ENCODE peak calls at places on chromosomes 1 and 21, in eight cellular contexts. One of them, this sample, is unnamed.
A peak's percentile ranks its signal among the peaks of the same experiment; 100 is the strongest.

GRCh38 chr1:178875936-178876335 is 5.1 kb upstream of the ANGPTL1 start:
- DNase-seq in neural progenitor cell: no peak
- DNase-seq in HCT116: no peak
- DNase-seq in SK-N-SH: no peak
- DNase-seq in PC-3: no peak
- DNase-seq in hepatocyte: no peak
- DNase-seq in GM23338: no peak
- DNase-seq in MM.1S: no peak
- DNase-seq in this sample: no peak

GRCh38 chr1:39453603-39454002 is 37.8 kb upstream of the BMP8A start:
- DNase-seq in neural progenitor cell: no peak
- DNase-seq in HCT116: no peak
- DNase-seq in SK-N-SH: no peak
- DNase-seq in PC-3: no peak
- DNase-seq in hepatocyte: no peak
- DNase-seq in GM23338: no peak
- DNase-seq in MM.1S: no peak
- DNase-seq in this sample: no peak

GRCh38 chr1:151534662-151535278 is 5.3 kb upstream of the TUFT1 start:
- DNase-seq in neural progenitor cell: peak; percentile 77
- DNase-seq in HCT116: no peak
- DNase-seq in SK-N-SH: peak; percentile 81
- DNase-seq in PC-3: peak; percentile 88
- DNase-seq in hepatocyte: peak; percentile 79
- DNase-seq in GM23338: peak; percentile 85
- DNase-seq in MM.1S: peak; percentile 82
- DNase-seq in this sample: peak; percentile 70

GRCh38 chr1:4054957-4055676 is 155.0 kb upstream of the C1orf174 start:
- DNase-seq in neural progenitor cell: no peak
- DNase-seq in HCT116: no peak
- DNase-seq in SK-N-SH: peak; percentile 7
- DNase-seq in PC-3: no peak
- DNase-seq in hepatocyte: no peak
- DNase-seq in GM23338: no peak
- DNase-seq in MM.1S: no peak
- DNase-seq in this sample: no peak

GRCh38 chr21:36510911-36511310 is 31.0 kb upstream of the CLDN14 start:
- DNase-seq in neural progenitor cell: no peak
- DNase-seq in HCT116: no peak
- DNase-seq in SK-N-SH: no peak
- DNase-seq in PC-3: no peak
- DNase-seq in hepatocyte: no peak
- DNase-seq in GM23338: no peak
- DNase-seq in MM.1S: no peak
- DNase-seq in this sample: no peak

GRCh38 chr21:29477347-29477746 is 178.6 kb downstream of the BACH1 start:
- DNase-seq in neural progenitor cell: no peak
- DNase-seq in HCT116: no peak
- DNase-seq in SK-N-SH: no peak
- DNase-seq in PC-3: no peak
- DNase-seq in hepatocyte: no peak
- DNase-seq in GM23338: no peak
- DNase-seq in MM.1S: no peak
- DNase-seq in this sample: no peak

GRCh38 chr1:72516264-72516663 is 233.9 kb upstream of the NEGR1 start:
- DNase-seq in neural progenitor cell: no peak
- DNase-seq in HCT116: no peak
- DNase-seq in SK-N-SH: no peak
- DNase-seq in PC-3: no peak
- DNase-seq in hepatocyte: no peak
- DNase-seq in GM23338: no peak
- DNase-seq in MM.1S: no peak
- DNase-seq in this sample: no peak

GRCh38 chr1:119091618-119092017 is 48.8 kb downstream of the WARS2 start:
- DNase-seq in neural progenitor cell: no peak
- DNase-seq in HCT116: no peak
- DNase-seq in SK-N-SH: no peak
- DNase-seq in PC-3: no peak
- DNase-seq in hepatocyte: no peak
- DNase-seq in GM23338: no peak
- DNase-seq in MM.1S: no peak
- DNase-seq in this sample: no peak

GRCh38 chr1:55428944-55429931 is 214.1 kb upstream of the USP24 start:
- DNase-seq in neural progenitor cell: no peak
- DNase-seq in HCT116: peak; percentile 100
- DNase-seq in SK-N-SH: peak; percentile 5
- DNase-seq in PC-3: peak; percentile 99
- DNase-seq in hepatocyte: peak; percentile 91
- DNase-seq in GM23338: peak; percentile 7
- DNase-seq in MM.1S: no peak
- DNase-seq in this sample: no peak

GRCh38 chr21:43585924-43586411 is 73.3 kb downstream of the HSF2BP start:
- DNase-seq in neural progenitor cell: peak; percentile 79
- DNase-seq in HCT116: peak; percentile 61
- DNase-seq in SK-N-SH: no peak
- DNase-seq in PC-3: peak; percentile 100
- DNase-seq in hepatocyte: peak; percentile 77
- DNase-seq in GM23338: peak; percentile 85
- DNase-seq in MM.1S: no peak
- DNase-seq in this sample: no peak

GRCh38 chr1:150420560-150421265 is 56.8 kb downstream of the RPRD2 start:
- DNase-seq in neural progenitor cell: no peak
- DNase-seq in HCT116: no peak
- DNase-seq in SK-N-SH: peak; percentile 47
- DNase-seq in PC-3: peak; percentile 16
- DNase-seq in hepatocyte: no peak
- DNase-seq in GM23338: no peak
- DNase-seq in MM.1S: no peak
- DNase-seq in this sample: no peak

GRCh38 chr1:44611866-44612265 is 62.4 kb downstream of the TMEM53 start:
- DNase-seq in neural progenitor cell: no peak
- DNase-seq in HCT116: no peak
- DNase-seq in SK-N-SH: no peak
- DNase-seq in PC-3: no peak
- DNase-seq in hepatocyte: no peak
- DNase-seq in GM23338: no peak
- DNase-seq in MM.1S: no peak
- DNase-seq in this sample: no peak

GRCh38 chr1:41835488-41835887 is 83.2 kb downstream of the HIVEP3 start:
- DNase-seq in neural progenitor cell: no peak
- DNase-seq in HCT116: no peak
- DNase-seq in SK-N-SH: no peak
- DNase-seq in PC-3: peak; percentile 68
- DNase-seq in hepatocyte: no peak
- DNase-seq in GM23338: no peak
- DNase-seq in MM.1S: no peak
- DNase-seq in this sample: no peak

GRCh38 chr1:13583964-13584791 is 546 bp downstream of the PDPN start:
- DNase-seq in neural progenitor cell: peak; percentile 76
- DNase-seq in HCT116: no peak
- DNase-seq in SK-N-SH: no peak
- DNase-seq in PC-3: no peak
- DNase-seq in hepatocyte: peak; percentile 56
- DNase-seq in GM23338: peak; percentile 72
- DNase-seq in MM.1S: no peak
- DNase-seq in this sample: no peak

GRCh38 chr1:221708987-221709386 is 32.9 kb downstream of the DUSP10 start:
- DNase-seq in neural progenitor cell: peak; percentile 68
- DNase-seq in HCT116: no peak
- DNase-seq in SK-N-SH: peak; percentile 18
- DNase-seq in PC-3: peak; percentile 52
- DNase-seq in hepatocyte: peak; percentile 65
- DNase-seq in GM23338: peak; percentile 14
- DNase-seq in MM.1S: no peak
- DNase-seq in this sample: no peak

GRCh38 chr1:202283991-202284390 is 57.7 kb downstream of the UBE2T start:
- DNase-seq in neural progenitor cell: no peak
- DNase-seq in HCT116: no peak
- DNase-seq in SK-N-SH: no peak
- DNase-seq in PC-3: peak; percentile 85
- DNase-seq in hepatocyte: peak; percentile 18
- DNase-seq in GM23338: no peak
- DNase-seq in MM.1S: no peak
- DNase-seq in this sample: no peak

GRCh38 chr1:201742955-201743805 is 85.8 kb upstream of the IPO9 start:
- DNase-seq in neural progenitor cell: no peak
- DNase-seq in HCT116: no peak
- DNase-seq in SK-N-SH: no peak
- DNase-seq in PC-3: no peak
- DNase-seq in hepatocyte: no peak
- DNase-seq in GM23338: no peak
- DNase-seq in MM.1S: no peak
- DNase-seq in this sample: no peak

GRCh38 chr1:202802998-202803932 is 5.0 kb downstream of the KDM5B start:
- DNase-seq in neural progenitor cell: no peak
- DNase-seq in HCT116: peak; percentile 46
- DNase-seq in SK-N-SH: no peak
- DNase-seq in PC-3: peak; percentile 54
- DNase-seq in hepatocyte: no peak
- DNase-seq in GM23338: peak; percentile 31
- DNase-seq in MM.1S: no peak
- DNase-seq in this sample: no peak

GRCh38 chr1:241837901-241838300 is 10.1 kb upstream of the EXO1 start:
- DNase-seq in neural progenitor cell: no peak
- DNase-seq in HCT116: no peak
- DNase-seq in SK-N-SH: no peak
- DNase-seq in PC-3: peak; percentile 88
- DNase-seq in hepatocyte: peak; percentile 26
- DNase-seq in GM23338: no peak
- DNase-seq in MM.1S: no peak
- DNase-seq in this sample: no peak

GRCh38 chr1:9426291-9426711 is 113.0 kb upstream of the SLC25A33 start:
- DNase-seq in neural progenitor cell: no peak
- DNase-seq in HCT116: no peak
- DNase-seq in SK-N-SH: no peak
- DNase-seq in PC-3: no peak
- DNase-seq in hepatocyte: no peak
- DNase-seq in GM23338: no peak
- DNase-seq in MM.1S: peak; percentile 98
- DNase-seq in this sample: peak; percentile 99

GRCh38 chr21:33286600-33287456 is 20.7 kb downstream of the IL10RB start:
- DNase-seq in neural progenitor cell: no peak
- DNase-seq in HCT116: peak; percentile 38
- DNase-seq in SK-N-SH: no peak
- DNase-seq in PC-3: peak; percentile 82
- DNase-seq in hepatocyte: no peak
- DNase-seq in GM23338: no peak
- DNase-seq in MM.1S: no peak
- DNase-seq in this sample: no peak

GRCh38 chr1:3391711-3392110 is 62.8 kb upstream of the ARHGEF16 start:
- DNase-seq in neural progenitor cell: peak; percentile 68
- DNase-seq in HCT116: no peak
- DNase-seq in SK-N-SH: peak; percentile 39
- DNase-seq in PC-3: no peak
- DNase-seq in hepatocyte: no peak
- DNase-seq in GM23338: peak; percentile 68
- DNase-seq in MM.1S: no peak
- DNase-seq in this sample: no peak

GRCh38 chr1:8545078-8545477 is 227.2 kb downstream of the SLC45A1 start:
- DNase-seq in neural progenitor cell: no peak
- DNase-seq in HCT116: no peak
- DNase-seq in SK-N-SH: no peak
- DNase-seq in PC-3: peak; percentile 56
- DNase-seq in hepatocyte: no peak
- DNase-seq in GM23338: no peak
- DNase-seq in MM.1S: no peak
- DNase-seq in this sample: peak; percentile 55

GRCh38 chr1:175192111-175192629 is 406 bp downstream of the KIAA0040 start:
- DNase-seq in neural progenitor cell: peak; percentile 42
- DNase-seq in HCT116: no peak
- DNase-seq in SK-N-SH: peak; percentile 22
- DNase-seq in PC-3: peak; percentile 71
- DNase-seq in hepatocyte: peak; percentile 70
- DNase-seq in GM23338: peak; percentile 63
- DNase-seq in MM.1S: peak; percentile 66
- DNase-seq in this sample: peak; percentile 60
- TF ChIP-seq CTCF in neural progenitor cell: no peak
- TF ChIP-seq CTCF in HCT116: no peak
- TF ChIP-seq CTCF in SK-N-SH: no peak
- TF ChIP-seq CTCF in PC-3: no peak
- TF ChIP-seq CTCF in hepatocyte: no peak
- TF ChIP-seq CTCF in GM23338: no peak
- TF ChIP-seq CTCF in MM.1S: peak; percentile 14
- TF ChIP-seq CTCF in this sample: peak; percentile 30

GRCh38 chr21:24424786-24425185 is 1182.5 kb downstream of the MRPL39 start:
- DNase-seq in neural progenitor cell: no peak
- DNase-seq in HCT116: no peak
- DNase-seq in SK-N-SH: no peak
- DNase-seq in PC-3: no peak
- DNase-seq in hepatocyte: no peak
- DNase-seq in GM23338: no peak
- DNase-seq in MM.1S: no peak
- DNase-seq in this sample: no peak

GRCh38 chr21:24418671-24419070 is 1188.6 kb downstream of the MRPL39 start:
- DNase-seq in neural progenitor cell: no peak
- DNase-seq in HCT116: no peak
- DNase-seq in SK-N-SH: no peak
- DNase-seq in PC-3: no peak
- DNase-seq in hepatocyte: no peak
- DNase-seq in GM23338: no peak
- DNase-seq in MM.1S: no peak
- DNase-seq in this sample: no peak

GRCh38 chr21:24420694-24421093 is 1186.6 kb downstream of the MRPL39 start:
- DNase-seq in neural progenitor cell: no peak
- DNase-seq in HCT116: no peak
- DNase-seq in SK-N-SH: no peak
- DNase-seq in PC-3: no peak
- DNase-seq in hepatocyte: no peak
- DNase-seq in GM23338: no peak
- DNase-seq in MM.1S: peak; percentile 42
- DNase-seq in this sample: no peak
- H3K4me1 ChIP-seq in neural progenitor cell: no peaks in the 10 kb centered on the region
- H3K4me1 ChIP-seq in HCT116: no peaks in the 10 kb centered on the region
- H3K4me1 ChIP-seq in SK-N-SH: no peaks in the 10 kb centered on the region
- H3K4me1 ChIP-seq in PC-3: no peaks in the 10 kb centered on the region
- H3K4me1 ChIP-seq in hepatocyte: no peaks in the 10 kb centered on the region
- H3K4me1 ChIP-seq in GM23338: peaks cover 15% of the 10 kb centered on the region
- H3K4me1 ChIP-seq in MM.1S: peaks cover 6% of the 10 kb centered on the region
- H3K4me1 ChIP-seq in this sample: no peaks in the 10 kb centered on the region

DNA sequence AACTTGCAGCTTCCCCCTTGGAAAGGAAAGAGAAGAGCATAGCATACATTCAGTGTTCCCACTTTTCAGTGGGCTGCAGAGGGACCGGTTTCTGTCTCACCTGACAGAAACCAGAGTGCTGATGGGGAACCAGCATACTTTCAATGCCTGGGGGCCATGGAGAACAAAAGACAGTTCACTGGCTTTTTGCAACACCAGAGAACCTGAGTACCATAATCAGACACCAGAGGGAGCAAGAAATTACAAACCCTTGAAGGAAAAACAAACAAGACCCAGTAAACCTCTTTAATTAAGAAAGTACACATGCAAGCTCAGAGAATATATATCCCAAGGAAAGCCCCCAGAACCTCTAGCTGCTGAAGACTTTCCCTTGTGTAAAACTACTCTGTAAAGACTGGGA is 51.1 kb downstream of the CSMD2 start:
- DNase-seq in neural progenitor cell: peak; percentile 68
- DNase-seq in HCT116: peak; percentile 32
- DNase-seq in SK-N-SH: peak; percentile 30
- DNase-seq in PC-3: peak; percentile 45
- DNase-seq in hepatocyte: peak; percentile 46
- DNase-seq in GM23338: peak; percentile 89
- DNase-seq in MM.1S: no peak
- DNase-seq in this sample: peak; percentile 42
- TF ChIP-seq EZH2phosphoT487 in neural progenitor cell: no peak
- TF ChIP-seq EZH2phosphoT487 in HCT116: no peak
- TF ChIP-seq EZH2phosphoT487 in SK-N-SH: no peak
- TF ChIP-seq EZH2phosphoT487 in PC-3: no peak
- TF ChIP-seq EZH2phosphoT487 in hepatocyte: no peak
- TF ChIP-seq EZH2phosphoT487 in GM23338: no peak
- TF ChIP-seq EZH2phosphoT487 in MM.1S: no peak
- TF ChIP-seq EZH2phosphoT487 in this sample: no peak

GRCh38 chr1:77744576-77744975 is 15.1 kb downstream of the USP33 start:
- DNase-seq in neural progenitor cell: no peak
- DNase-seq in HCT116: no peak
- DNase-seq in SK-N-SH: no peak
- DNase-seq in PC-3: peak; percentile 27
- DNase-seq in hepatocyte: no peak
- DNase-seq in GM23338: peak; percentile 33
- DNase-seq in MM.1S: no peak
- DNase-seq in this sample: no peak
- TF ChIP-seq CTCF in neural progenitor cell: no peak
- TF ChIP-seq CTCF in HCT116: no peak
- TF ChIP-seq CTCF in SK-N-SH: no peak
- TF ChIP-seq CTCF in PC-3: no peak
- TF ChIP-seq CTCF in hepatocyte: no peak
- TF ChIP-seq CTCF in GM23338: peak; percentile 46
- TF ChIP-seq CTCF in MM.1S: no peak
- TF ChIP-seq CTCF in this sample: peak; percentile 20